ENCODE peak calls at places on chromosomes 2 and 18, in five cellular contexts. C is kidney glomerular epithelial cell; Z is CD8-positive, alpha-beta memory T cell; O is NCI-H2081; E is HEK293T. A is an unnamed sample.
A peak's percentile ranks its signal among the peaks of the same experiment; 100 is the strongest.

GRCh38 chr2:226213717-226214116 is 585.9 kb downstream of the IRS1 start:
- DNase-seq in Z (no peak), E (no peak), C (peak; percentile 28), O (no peak), A (no peak)

GRCh38 chr2:157324331-157324843 is 1.2 kb downstream of the ERMN start:
- DNase-seq in E (no peak), Z (no peak), C (no peak), O (no peak), A (no peak)

GRCh38 chr2:72940786-72941185 is 23.5 kb downstream of the EMX1 start:
- DNase-seq in C (peak; percentile 73), O (no peak), Z (no peak), E (no peak), A (no peak)

GRCh38 chr2:111049792-111050640 is 70.7 kb upstream of the BCL2L11 start:
- DNase-seq in C (peak; percentile 33), O (no peak), E (peak; percentile 1), Z (no peak), A (no peak)

GRCh38 chr2:181231886-181232644 is 225.1 kb upstream of the ITGA4 start:
- DNase-seq in O (no peak), Z (no peak), E (no peak), C (no peak), A (no peak)

GRCh38 chr2:151922845-151923666 is 94.8 kb upstream of the ARL5A start:
- DNase-seq in C (peak; percentile 2), O (no peak), Z (no peak), E (no peak), A (no peak)

GRCh38 chr2:30148850-30149249 is 2.0 kb downstream of the YPEL5 start:
- DNase-seq in O (no peak), Z (no peak), C (no peak), E (no peak), A (no peak)

GRCh38 chr18:59885579-59886163 is 14.1 kb upstream of the PMAIP1 start:
- DNase-seq in O (no peak), Z (no peak), C (peak; percentile 62), E (no peak), A (peak; percentile 19)

GRCh38 chr18:62585274-62586147 is 62.7 kb downstream of the ZCCHC2 start:
- DNase-seq in C (no peak), O (no peak), Z (no peak), E (no peak), A (peak; percentile 2)

GRCh38 chr2:153575171-153575853 is 96.8 kb upstream of the RPRM start:
- DNase-seq in E (no peak), Z (no peak), O (no peak), C (no peak), A (no peak)

GRCh38 chr2:48138898-48139297 is 232.6 kb upstream of the FBXO11 start:
- DNase-seq in E (no peak), O (no peak), Z (no peak), C (no peak), A (no peak)

GRCh38 chr2:222964632-222965031 is 87.4 kb upstream of the KCNE4 start:
- DNase-seq in E (no peak), O (no peak), Z (no peak), C (no peak), A (no peak)

GRCh38 chr2:160064916-160065315 is 2.5 kb upstream of the PLA2R1 start:
- DNase-seq in Z (no peak), O (no peak), E (no peak), C (no peak), A (no peak)

GRCh38 chr2:74702001-74702715 is 48.1 kb downstream of the SEMA4F start:
- DNase-seq in C (peak; percentile 10), O (no peak), Z (no peak), E (no peak), A (no peak)

GRCh38 chr2:10712186-10712809 is 9.1 kb upstream of the ATP6V1C2 start:
- DNase-seq in E (no peak), C (no peak), O (no peak), Z (no peak), A (no peak)

GRCh38 chr2:235199128-235199527 is 247.3 kb downstream of the SH3BP4 start:
- DNase-seq in E (no peak), C (no peak), O (no peak), Z (no peak), A (no peak)

GRCh38 chr18:5294113-5294617 is 1.4 kb downstream of the ZBTB14 start:
- DNase-seq in C (no peak), E (no peak), Z (no peak), O (no peak), A (no peak)

GRCh38 chr18:13300029-13300428 is 81.5 kb downstream of the LDLRAD4 start:
- DNase-seq in Z (no peak), C (no peak), O (no peak), E (no peak), A (no peak)

GRCh38 chr2:38187416-38188127 is 111.6 kb upstream of the CYP1B1 start:
- DNase-seq in O (peak; percentile 74), C (peak; percentile 35), Z (no peak), E (no peak), A (no peak)

GRCh38 chr18:26710460-26711096 is 154.9 kb downstream of the AQP4 start:
- DNase-seq in C (no peak), Z (no peak), O (no peak), E (no peak), A (no peak)

GRCh38 chr2:105862843-105863242 is 118.1 kb downstream of the NCK2 start:
- DNase-seq in Z (no peak), O (no peak), C (no peak), E (no peak), A (no peak)

GRCh38 chr2:172884336-172884735 is 148.7 kb downstream of the RAPGEF4 start:
- DNase-seq in Z (no peak), O (no peak), E (no peak), C (no peak), A (no peak)

GRCh38 chr2:159586034-159586433 is 30.3 kb downstream of the BAZ2B start:
- DNase-seq in E (no peak), C (no peak), Z (no peak), O (no peak), A (no peak)

GRCh38 chr18:76914314-76914713 is 92.0 kb downstream of the ZNF236 start:
- DNase-seq in C (no peak), E (no peak), O (no peak), Z (no peak), A (no peak)

GRCh38 chr2:216183459-216183858 is 74.3 kb downstream of the XRCC5 start:
- DNase-seq in C (no peak), O (no peak), E (no peak), Z (no peak), A (no peak)

GRCh38 chr2:140186201-140186775 is 1406.1 kb upstream of the NXPH2 start:
- DNase-seq in O (no peak), E (no peak), C (no peak), Z (no peak), A (no peak)

GRCh38 chr2:9428965-9429577 is 5.6 kb downstream of the CPSF3 start:
- DNase-seq in Z (no peak), O (no peak), E (no peak), C (no peak), A (no peak)

GRCh38 chr2:199315299-199316179 is 142.2 kb downstream of the SATB2 start:
- DNase-seq in O (no peak), E (peak; percentile 6), C (peak; percentile 4), Z (no peak), A (no peak)